ENCODE peak calls at places on chromosomes 16 and 17, in seven cellular contexts. One of them, this sample, is unnamed.
A peak's percentile ranks its signal among the peaks of the same experiment; 100 is the strongest.

GRCh38 chr17:28228109-28228840 is 90.7 kb upstream of the TMEM97 start:
- DNase-seq in epithelial cell of prostate: no peak
- DNase-seq in GM03348: no peak
- DNase-seq in NCI-H1436 treated with DMSO at 0.1 percent for 48 hours: no peak
- DNase-seq in fibroblast of the aortic adventitia: no peak
- DNase-seq in SHP77: no peak
- DNase-seq in posterior cingulate gyrus: no peak
- DNase-seq in this sample: no peak

GRCh38 chr16:31873556-31874353 is at the start of gene ZNF267:
- DNase-seq in fibroblast of the aortic adventitia: peak; percentile 91
- DNase-seq in epithelial cell of prostate: no peak
- DNase-seq in posterior cingulate gyrus: peak; percentile 89
- DNase-seq in SHP77: peak; percentile 94
- DNase-seq in NCI-H1436 treated with DMSO at 0.1 percent for 48 hours: peak; percentile 80
- DNase-seq in GM03348: peak; percentile 96
- DNase-seq in this sample: peak; percentile 94

GRCh38 chr17:73427198-73427597 is 115.4 kb upstream of the CDC42EP4 start:
- DNase-seq in NCI-H1436 treated with DMSO at 0.1 percent for 48 hours: no peak
- DNase-seq in posterior cingulate gyrus: no peak
- DNase-seq in SHP77: peak; percentile 41
- DNase-seq in fibroblast of the aortic adventitia: no peak
- DNase-seq in epithelial cell of prostate: no peak
- DNase-seq in GM03348: no peak
- DNase-seq in this sample: no peak

GRCh38 chr17:10052414-10052813 is 146.0 kb downstream of the GAS7 start:
- DNase-seq in fibroblast of the aortic adventitia: no peak
- DNase-seq in epithelial cell of prostate: no peak
- DNase-seq in SHP77: no peak
- DNase-seq in NCI-H1436 treated with DMSO at 0.1 percent for 48 hours: no peak
- DNase-seq in GM03348: no peak
- DNase-seq in posterior cingulate gyrus: no peak
- DNase-seq in this sample: no peak

GRCh38 chr17:67503184-67503583 is 126.1 kb downstream of the PITPNC1 start:
- DNase-seq in posterior cingulate gyrus: no peak
- DNase-seq in epithelial cell of prostate: peak; percentile 34
- DNase-seq in fibroblast of the aortic adventitia: peak; percentile 33
- DNase-seq in SHP77: no peak
- DNase-seq in NCI-H1436 treated with DMSO at 0.1 percent for 48 hours: no peak
- DNase-seq in GM03348: no peak
- DNase-seq in this sample: no peak

GRCh38 chr17:66676421-66676820 is 158.5 kb upstream of the CACNG5 start:
- DNase-seq in posterior cingulate gyrus: no peak
- DNase-seq in epithelial cell of prostate: peak; percentile 89
- DNase-seq in GM03348: no peak
- DNase-seq in SHP77: no peak
- DNase-seq in fibroblast of the aortic adventitia: no peak
- DNase-seq in NCI-H1436 treated with DMSO at 0.1 percent for 48 hours: no peak
- DNase-seq in this sample: no peak

GRCh38 chr17:67156269-67157199 is 88.5 kb downstream of the HELZ start:
- DNase-seq in epithelial cell of prostate: no peak
- DNase-seq in SHP77: no peak
- DNase-seq in posterior cingulate gyrus: no peak
- DNase-seq in NCI-H1436 treated with DMSO at 0.1 percent for 48 hours: no peak
- DNase-seq in GM03348: no peak
- DNase-seq in fibroblast of the aortic adventitia: no peak
- DNase-seq in this sample: no peak

GRCh38 chr16:23317751-23318150 is 15.6 kb downstream of the SCNN1B start:
- DNase-seq in posterior cingulate gyrus: no peak
- DNase-seq in GM03348: no peak
- DNase-seq in SHP77: no peak
- DNase-seq in NCI-H1436 treated with DMSO at 0.1 percent for 48 hours: no peak
- DNase-seq in fibroblast of the aortic adventitia: no peak
- DNase-seq in epithelial cell of prostate: no peak
- DNase-seq in this sample: no peak

GRCh38 chr17:79993390-79994221 is 42.1 kb downstream of the TBC1D16 start:
- DNase-seq in posterior cingulate gyrus: no peak
- DNase-seq in NCI-H1436 treated with DMSO at 0.1 percent for 48 hours: peak; percentile 66
- DNase-seq in fibroblast of the aortic adventitia: peak; percentile 92
- DNase-seq in epithelial cell of prostate: peak; percentile 48
- DNase-seq in SHP77: peak; percentile 97
- DNase-seq in GM03348: peak; percentile 90
- DNase-seq in this sample: peak; percentile 91

GRCh38 chr16:56183266-56183665 is 8.0 kb upstream of the GNAO1 start:
- DNase-seq in posterior cingulate gyrus: no peak
- DNase-seq in epithelial cell of prostate: no peak
- DNase-seq in NCI-H1436 treated with DMSO at 0.1 percent for 48 hours: no peak
- DNase-seq in fibroblast of the aortic adventitia: no peak
- DNase-seq in SHP77: no peak
- DNase-seq in GM03348: no peak
- DNase-seq in this sample: no peak

GRCh38 chr16:27743963-27744362 is 194.0 kb downstream of the KATNIP start:
- DNase-seq in SHP77: no peak
- DNase-seq in NCI-H1436 treated with DMSO at 0.1 percent for 48 hours: no peak
- DNase-seq in fibroblast of the aortic adventitia: no peak
- DNase-seq in epithelial cell of prostate: no peak
- DNase-seq in GM03348: no peak
- DNase-seq in posterior cingulate gyrus: no peak
- DNase-seq in this sample: no peak

GRCh38 chr17:68383443-68384321 is 73.6 kb downstream of the WIPI1 start:
- DNase-seq in NCI-H1436 treated with DMSO at 0.1 percent for 48 hours: no peak
- DNase-seq in posterior cingulate gyrus: no peak
- DNase-seq in GM03348: peak; percentile 73
- DNase-seq in SHP77: no peak
- DNase-seq in epithelial cell of prostate: no peak
- DNase-seq in fibroblast of the aortic adventitia: peak; percentile 56
- DNase-seq in this sample: no peak

GRCh38 chr16:89150090-89150835 is 21.3 kb upstream of the CDH15 start:
- DNase-seq in fibroblast of the aortic adventitia: no peak
- DNase-seq in posterior cingulate gyrus: peak; percentile 21
- DNase-seq in NCI-H1436 treated with DMSO at 0.1 percent for 48 hours: no peak
- DNase-seq in epithelial cell of prostate: peak; percentile 44
- DNase-seq in SHP77: peak; percentile 26
- DNase-seq in GM03348: no peak
- DNase-seq in this sample: peak; percentile 66

GRCh38 chr17:55187371-55187770 is 77.4 kb upstream of the HLF start:
- DNase-seq in GM03348: no peak
- DNase-seq in epithelial cell of prostate: no peak
- DNase-seq in NCI-H1436 treated with DMSO at 0.1 percent for 48 hours: no peak
- DNase-seq in fibroblast of the aortic adventitia: peak; percentile 23
- DNase-seq in posterior cingulate gyrus: no peak
- DNase-seq in SHP77: no peak
- DNase-seq in this sample: no peak

GRCh38 chr17:55161935-55162555 is 102.7 kb upstream of the HLF start:
- DNase-seq in GM03348: peak; percentile 54
- DNase-seq in NCI-H1436 treated with DMSO at 0.1 percent for 48 hours: no peak
- DNase-seq in posterior cingulate gyrus: no peak
- DNase-seq in SHP77: no peak
- DNase-seq in fibroblast of the aortic adventitia: peak; percentile 50
- DNase-seq in epithelial cell of prostate: peak; percentile 72
- DNase-seq in this sample: peak; percentile 86

GRCh38 chr16:89958596-89958995 is 10.0 kb downstream of the DEF8 start:
- DNase-seq in GM03348: no peak
- DNase-seq in fibroblast of the aortic adventitia: no peak
- DNase-seq in NCI-H1436 treated with DMSO at 0.1 percent for 48 hours: no peak
- DNase-seq in SHP77: no peak
- DNase-seq in posterior cingulate gyrus: no peak
- DNase-seq in epithelial cell of prostate: no peak
- DNase-seq in this sample: no peak

GRCh38 chr16:634996-635395 is 1.1 kb downstream of the METTL26 start:
- DNase-seq in SHP77: no peak
- DNase-seq in fibroblast of the aortic adventitia: no peak
- DNase-seq in epithelial cell of prostate: no peak
- DNase-seq in NCI-H1436 treated with DMSO at 0.1 percent for 48 hours: no peak
- DNase-seq in posterior cingulate gyrus: no peak
- DNase-seq in GM03348: no peak
- DNase-seq in this sample: no peak

GRCh38 chr17:75637143-75637538 is 3.9 kb downstream of the SMIM5 start:
- DNase-seq in SHP77: no peak
- DNase-seq in epithelial cell of prostate: no peak
- DNase-seq in fibroblast of the aortic adventitia: no peak
- DNase-seq in GM03348: no peak
- DNase-seq in NCI-H1436 treated with DMSO at 0.1 percent for 48 hours: no peak
- DNase-seq in posterior cingulate gyrus: no peak
- DNase-seq in this sample: no peak

GRCh38 chr17:28983286-28984240 is 22.3 kb downstream of the SEZ6 start:
- DNase-seq in NCI-H1436 treated with DMSO at 0.1 percent for 48 hours: no peak
- DNase-seq in posterior cingulate gyrus: peak; percentile 68
- DNase-seq in GM03348: no peak
- DNase-seq in SHP77: no peak
- DNase-seq in epithelial cell of prostate: no peak
- DNase-seq in fibroblast of the aortic adventitia: no peak
- DNase-seq in this sample: peak; percentile 71

GRCh38 chr17:43094129-43094834 is 30.9 kb downstream of the BRCA1 start:
- DNase-seq in NCI-H1436 treated with DMSO at 0.1 percent for 48 hours: no peak
- DNase-seq in GM03348: peak; percentile 49
- DNase-seq in fibroblast of the aortic adventitia: peak; percentile 34
- DNase-seq in epithelial cell of prostate: no peak
- DNase-seq in SHP77: no peak
- DNase-seq in posterior cingulate gyrus: no peak
- DNase-seq in this sample: no peak

GRCh38 chr16:27475561-27475960 is 73.6 kb downstream of the IL21R start:
- DNase-seq in GM03348: peak; percentile 90
- DNase-seq in NCI-H1436 treated with DMSO at 0.1 percent for 48 hours: no peak
- DNase-seq in SHP77: no peak
- DNase-seq in posterior cingulate gyrus: no peak
- DNase-seq in epithelial cell of prostate: no peak
- DNase-seq in fibroblast of the aortic adventitia: peak; percentile 79
- DNase-seq in this sample: peak; percentile 37